ENCODE peak calls at places on chromosomes 16 and 17, in nine cellular contexts. B is GM10248, Q is GM13977, C is lung, F is Peyer's patch, S is astrocyte of the cerebellum, Y is stomach, I is GM23338, D is tibial nerve. P is an unnamed sample.

GRCh38 chr17:80996422-80997305 is 5.0 kb downstream of the CHMP6 start:
- DNase-seq in B (no peak), Q (peak), C (no peak), F (no peak), S (no peak), Y (no peak), I (no peak), D (no peak), P (no peak)

GRCh38 chr17:7667616-7668406 is 17.1 kb downstream of the ATP1B2 start:
- DNase-seq in B (no peak), Q (no peak), C (no peak), F (no peak), S (no peak), Y (no peak), I (no peak), D (no peak), P (no peak)

GRCh38 chr17:19766421-19767270 is 18.5 kb upstream of the ALDH3A1 start:
- DNase-seq in B (peak), Q (peak), C (peak), F (peak), S (no peak), Y (peak), I (peak), D (peak), P (peak)

GRCh38 chr17:32518856-32519768 is 32.3 kb downstream of the CDK5R1 start:
- DNase-seq in B (peak), Q (peak), C (no peak), F (peak), S (no peak), Y (peak), I (peak), D (no peak), P (peak)

GRCh38 chr16:78045865-78046581 is 23.7 kb downstream of the CLEC3A start:
- DNase-seq in B (peak), Q (peak), C (peak), F (no peak), S (peak), Y (peak), I (peak), D (no peak), P (no peak)

GRCh38 chr16:56662357-56663354 is 4.9 kb downstream of the MT1F start:
- DNase-seq in B (no peak), Q (no peak), C (no peak), F (peak), S (no peak), Y (no peak), I (peak), D (no peak), P (no peak)

GRCh38 chr17:596763-597644 is 117.6 kb downstream of the VPS53 start:
- DNase-seq in B (no peak), Q (no peak), C (no peak), F (no peak), S (no peak), Y (no peak), I (no peak), D (no peak), P (no peak)

GRCh38 chr17:69269174-69269998 is 40.8 kb upstream of the ABCA10 start:
- DNase-seq in B (no peak), Q (no peak), C (no peak), F (no peak), S (peak), Y (no peak), I (no peak), D (no peak), P (no peak)

GRCh38 chr17:39963826-39964225 is 1.0 kb downstream of the GSDMA start:
- DNase-seq in B (no peak), Q (no peak), C (no peak), F (no peak), S (no peak), Y (no peak), I (no peak), D (no peak), P (no peak)

GRCh38 chr16:8928467-8928957 is 35.2 kb downstream of the USP7 start:
- DNase-seq in B (peak), Q (no peak), C (no peak), F (no peak), S (no peak), Y (no peak), I (no peak), D (no peak), P (no peak)

GRCh38 chr17:13995856-13996635 is 73.3 kb upstream of the COX10 start:
- DNase-seq in B (no peak), Q (no peak), C (no peak), F (no peak), S (no peak), Y (no peak), I (no peak), D (no peak), P (no peak)

GRCh38 chr16:13492046-13492445 is 427.9 kb upstream of the ERCC4 start:
- DNase-seq in B (no peak), Q (no peak), C (no peak), F (no peak), S (no peak), Y (no peak), I (no peak), D (no peak), P (no peak)

GRCh38 chr16:24984903-24985675 is 30.1 kb downstream of the ARHGAP17 start:
- DNase-seq in B (no peak), Q (no peak), C (no peak), F (no peak), S (no peak), Y (no peak), I (peak), D (no peak), P (no peak)

GRCh38 chr17:7384489-7385081 is 3.7 kb downstream of the TNK1 start:
- DNase-seq in B (no peak), Q (no peak), C (no peak), F (no peak), S (no peak), Y (no peak), I (peak), D (no peak), P (no peak)

GRCh38 chr16:4517812-4518211 is 20.8 kb downstream of the CDIP1 start:
- DNase-seq in B (no peak), Q (no peak), C (no peak), F (no peak), S (no peak), Y (no peak), I (peak), D (no peak), P (peak)

GRCh38 chr17:64420143-64420670 is 28.7 kb upstream of the MILR1 start:
- DNase-seq in B (peak), Q (peak), C (no peak), F (no peak), S (peak), Y (no peak), I (peak), D (no peak), P (peak)

GRCh38 chr17:40062347-40063033 is at the start of gene THRA:
- DNase-seq in B (peak), Q (peak), C (peak), F (peak), S (no peak), Y (peak), I (peak), D (peak), P (peak)

GRCh38 chr16:30669026-30670000 is 11.1 kb downstream of the FBRS start:
- DNase-seq in B (no peak), Q (no peak), C (no peak), F (no peak), S (no peak), Y (no peak), I (no peak), D (no peak), P (no peak)

GRCh38 chr16:30668393-30668792 is 10.2 kb downstream of the FBRS start:
- DNase-seq in B (no peak), Q (no peak), C (no peak), F (no peak), S (no peak), Y (no peak), I (no peak), D (no peak), P (no peak)

GRCh38 chr16:30667361-30667905 is 9.2 kb downstream of the FBRS start:
- DNase-seq in B (no peak), Q (no peak), C (no peak), F (no peak), S (no peak), Y (no peak), I (no peak), D (no peak), P (no peak)

GRCh38 chr16:30666681-30667080 is 8.4 kb downstream of the FBRS start:
- DNase-seq in B (no peak), Q (no peak), C (no peak), F (no peak), S (no peak), Y (no peak), I (no peak), D (no peak), P (no peak)

DNA sequence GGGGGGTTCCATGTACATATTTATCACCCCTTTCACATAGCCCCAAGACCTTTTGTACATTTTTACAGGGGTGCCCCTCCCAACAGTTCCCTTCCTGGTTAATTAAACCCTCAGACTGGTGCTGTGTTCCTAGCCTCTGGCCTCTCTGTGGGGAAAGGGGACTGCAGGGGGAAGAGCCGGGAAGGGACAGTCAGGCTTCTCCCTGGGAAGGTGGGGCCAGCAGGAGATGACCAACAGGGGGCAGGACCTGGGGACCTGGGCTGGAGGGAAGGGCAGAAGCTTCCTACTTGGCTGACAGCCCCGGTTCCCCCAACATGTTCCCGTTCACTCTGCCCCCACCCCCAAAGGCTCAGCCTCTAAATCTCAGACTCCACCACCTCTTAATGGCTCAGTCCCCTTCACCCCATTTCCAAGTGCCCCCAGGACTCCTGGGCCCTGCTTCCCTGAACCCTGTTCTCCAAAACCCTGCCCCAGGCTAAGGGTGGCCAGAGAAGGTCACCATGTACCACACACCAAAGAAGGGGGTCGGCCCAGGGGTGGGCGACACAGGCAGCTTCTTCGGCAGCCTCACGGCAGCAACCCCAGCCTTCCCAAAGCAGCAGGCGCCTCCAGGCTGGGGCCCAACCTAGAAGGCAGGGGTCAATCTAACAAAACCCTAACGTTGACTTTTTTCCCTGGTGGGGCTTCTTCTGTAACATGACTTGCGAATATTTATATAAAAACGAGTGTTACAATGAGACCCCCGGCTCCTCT is 12.0 kb downstream of the FBRS start:
- DNase-seq in B (no peak), Q (no peak), C (no peak), F (no peak), S (no peak), Y (no peak), I (no peak), D (no peak), P (no peak)
- TF ChIP-seq CTCF in B (peak), Q (peak), C (no peak), F (no peak), S (no peak), Y (no peak), I (peak), D (no peak), P (peak)

GRCh38 chr16:79563919-79564318 is 36.6 kb downstream of the MAF start:
- DNase-seq in B (no peak), Q (no peak), C (no peak), F (no peak), S (no peak), Y (no peak), I (peak), D (no peak), P (no peak)
- TF ChIP-seq CTCF in B (no peak), Q (no peak), C (no peak), F (no peak), S (no peak), Y (no peak), I (no peak), D (no peak), P (no peak)

GRCh38 chr16:88940196-88941050 is 36.6 kb downstream of the CBFA2T3 start:
- DNase-seq in B (peak), Q (peak), C (no peak), F (no peak), S (no peak), Y (no peak), I (peak), D (no peak), P (no peak)

GRCh38 chr16:88943741-88944140 is 33.3 kb downstream of the CBFA2T3 start:
- DNase-seq in B (no peak), Q (no peak), C (no peak), F (no peak), S (no peak), Y (no peak), I (no peak), D (no peak), P (no peak)

GRCh38 chr16:88941051-88941932 is 35.7 kb downstream of the CBFA2T3 start:
- DNase-seq in B (peak), Q (peak), C (no peak), F (peak), S (no peak), Y (peak), I (peak), D (no peak), P (no peak)

GRCh38 chr16:88943131-88943664 is 33.8 kb downstream of the CBFA2T3 start:
- DNase-seq in B (no peak), Q (no peak), C (no peak), F (peak), S (no peak), Y (no peak), I (no peak), D (no peak), P (no peak)

DNA sequence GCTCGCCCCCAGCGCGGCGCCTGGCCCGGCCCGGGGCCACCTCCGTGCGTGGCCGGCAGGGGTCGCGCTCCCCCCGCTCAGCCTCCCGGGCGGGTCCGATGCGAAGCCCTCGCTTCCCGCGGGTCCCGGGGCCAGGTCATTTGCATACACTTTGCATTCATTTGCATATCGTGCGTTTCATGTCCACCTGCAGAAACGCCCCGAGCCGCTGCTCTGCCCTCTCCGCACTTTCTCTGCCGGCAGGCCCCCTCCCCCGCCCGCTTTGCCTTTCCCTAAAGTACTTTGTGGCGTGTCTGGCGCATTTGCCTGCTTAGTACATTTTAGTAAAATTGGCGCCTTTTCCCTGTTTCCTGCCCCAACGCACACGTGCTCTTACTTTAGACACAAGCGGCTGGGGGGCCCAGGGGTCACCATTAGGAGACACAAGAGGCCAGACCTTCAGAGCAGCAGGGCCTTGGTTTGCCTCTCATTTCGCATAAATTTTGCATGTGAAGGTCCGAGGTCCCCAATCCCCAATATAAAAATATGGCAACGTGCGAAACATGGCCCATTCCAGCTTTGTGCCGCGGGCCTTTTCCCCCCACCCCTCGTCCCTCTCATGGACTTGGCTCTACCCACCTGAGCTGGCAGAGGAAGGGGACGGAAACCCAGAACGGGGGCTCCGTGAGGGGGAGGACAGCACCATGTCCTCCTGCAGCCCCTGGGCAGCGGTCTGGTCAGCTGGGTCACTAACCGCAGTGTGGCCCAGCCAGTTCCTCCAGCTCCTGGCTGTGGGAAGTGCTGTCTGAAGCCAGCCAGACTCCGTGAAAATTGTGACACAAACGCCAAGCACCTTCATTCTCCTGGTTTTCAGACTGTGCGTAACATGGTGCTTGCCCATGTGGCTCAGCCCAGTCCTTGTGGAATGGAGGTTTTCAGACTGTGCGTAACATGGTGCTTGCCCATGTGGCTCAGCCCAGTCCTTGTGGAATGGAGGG is 34.8 kb downstream of the CBFA2T3 start:
- DNase-seq in B (peak), Q (peak), C (peak), F (peak), S (no peak), Y (peak), I (peak), D (no peak), P (peak)
- TF ChIP-seq CTCF in B (peak), Q (peak), C (peak), F (peak), S (peak), Y (peak), I (peak), D (peak), P (peak)

DNA sequence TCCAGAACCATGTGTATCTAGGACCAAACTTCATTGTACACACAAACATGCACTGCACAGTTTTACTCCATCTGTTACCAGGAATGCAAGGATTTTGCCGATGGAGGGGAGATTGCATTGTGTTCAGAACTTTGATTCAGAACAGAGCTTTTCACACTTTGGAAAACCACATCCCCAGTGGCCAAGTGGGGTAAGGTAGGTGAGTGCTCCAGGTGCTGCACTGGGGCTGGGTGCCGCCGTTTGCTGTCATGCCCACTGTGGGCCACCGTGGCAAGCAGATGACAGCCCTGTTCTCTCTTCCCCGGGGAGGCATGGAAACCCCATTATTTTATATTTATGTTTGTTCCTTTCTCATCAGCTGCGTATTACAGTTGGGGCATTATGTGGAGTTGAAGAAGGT is 29.3 kb upstream of the JPH3 start:
- DNase-seq in B (no peak), Q (no peak), C (no peak), F (no peak), S (no peak), Y (no peak), I (no peak), D (no peak), P (no peak)
- TF ChIP-seq CTCF in B (no peak), Q (no peak), C (no peak), F (no peak), S (no peak), Y (no peak), I (no peak), D (no peak), P (no peak)

GRCh38 chr17:77441130-77441920 is 300.6 kb downstream of the SEC14L1 start:
- DNase-seq in B (peak), Q (peak), C (no peak), F (peak), S (no peak), Y (no peak), I (no peak), D (no peak), P (peak)
- TF ChIP-seq CTCF in B (peak), Q (peak), C (no peak), F (no peak), S (no peak), Y (no peak), I (no peak), D (no peak), P (peak)

GRCh38 chr17:76265624-76266243 is 586 bp downstream of the UBALD2 start:
- DNase-seq in B (no peak), Q (no peak), C (peak), F (peak), S (no peak), Y (peak), I (peak), D (peak), P (peak)
- TF ChIP-seq CTCF in B (no peak), Q (no peak), C (no peak), F (no peak), S (no peak), Y (no peak), I (no peak), D (no peak), P (no peak)

GRCh38 chr17:42050360-42051012 is at the start of gene C17orf113:
- DNase-seq in B (peak), Q (peak), C (peak), F (peak), S (no peak), Y (peak), I (peak), D (no peak), P (peak)
- TF ChIP-seq CTCF in B (peak), Q (peak), C (peak), F (peak), S (peak), Y (peak), I (peak), D (peak), P (peak)